ENCODE peak calls at places on chromosomes 16 and 17, in four cellular contexts. C is upper lobe of right lung, Y is heart left ventricle, O is left ventricle myocardium inferior. A is an unnamed sample. For H3K9me3, the result is how much of the 10 kb centered on the place peaks cover.

GRCh38 chr16:76309639-76310335 is 32.6 kb downstream of the CNTNAP4 start:
- DNase-seq in O (no peak), Y (no peak), C (no peak), A (no peak)

GRCh38 chr17:75241502-75241901 is 19.9 kb downstream of the GGA3 start:
- DNase-seq in C (no peak), O (no peak), Y (no peak), A (no peak)

GRCh38 chr17:82380860-82381702 is 9.5 kb downstream of the UTS2R start:
- DNase-seq in O (no peak), C (no peak), Y (no peak), A (no peak)

GRCh38 chr17:16888413-16889087 is 83.4 kb downstream of the TNFRSF13B start:
- DNase-seq in O (no peak), Y (no peak), C (no peak), A (no peak)

GRCh38 chr17:66625321-66625767 is 209.6 kb upstream of the CACNG5 start:
- DNase-seq in O (no peak), C (no peak), Y (no peak), A (no peak)

GRCh38 chr17:74862919-74863318 is 3.2 kb upstream of the GRIN2C start:
- DNase-seq in C (no peak), Y (no peak), O (no peak), A (no peak)

GRCh38 chr16:12113581-12114375 is 137.2 kb downstream of the SNX29 start:
- DNase-seq in Y (no peak), O (no peak), C (peak), A (no peak)

GRCh38 chr17:45248132-45248936 is 13.6 kb downstream of the SPATA32 start:
- DNase-seq in C (peak), Y (no peak), O (no peak), A (no peak)

GRCh38 chr17:73427198-73427597 is 115.4 kb upstream of the CDC42EP4 start:
- DNase-seq in C (no peak), Y (no peak), O (no peak), A (no peak)

GRCh38 chr16:85150331-85150940 is 38.2 kb upstream of the CIBAR2 start:
- DNase-seq in C (no peak), O (no peak), Y (no peak), A (no peak)

GRCh38 chr17:57401556-57402488 is 145.5 kb downstream of the MSI2 start:
- DNase-seq in Y (no peak), O (no peak), C (no peak), A (no peak)

GRCh38 chr17:67244621-67245072 is 349 bp downstream of the HELZ start:
- DNase-seq in O (peak), Y (peak), C (peak), A (no peak)

GRCh38 chr17:45410144-45411091 is 22.3 kb downstream of the ARHGAP27 start:
- DNase-seq in Y (peak), C (no peak), O (no peak), A (peak)

GRCh38 chr16:19926449-19927390 is 42.1 kb upstream of the GPRC5B start:
- DNase-seq in C (no peak), O (no peak), Y (no peak), A (no peak)

GRCh38 chr17:32341141-32341856 is 674 bp downstream of the C17orf75 start:
- DNase-seq in Y (no peak), O (no peak), C (no peak), A (no peak)

GRCh38 chr16:12574721-12575120 is 229.0 kb downstream of the CPPED1 start:
- DNase-seq in C (no peak), Y (no peak), O (no peak), A (no peak)

GRCh38 chr16:48235058-48235555 is 9.0 kb upstream of the LONP2 start:
- DNase-seq in Y (no peak), O (no peak), C (no peak), A (no peak)

GRCh38 chr17:63831505-63831904 is 4.0 kb upstream of the FTSJ3 start:
- DNase-seq in O (no peak), Y (no peak), C (no peak), A (no peak)

GRCh38 chr16:66406534-66407368 is 20.3 kb upstream of the BEAN1 start:
- DNase-seq in O (peak), Y (peak), C (peak), A (no peak)

GRCh38 chr17:29665480-29665807 is 42.7 kb upstream of the CORO6 start:
- DNase-seq in C (no peak), Y (no peak), O (no peak), A (no peak)

GRCh38 chr17:64736804-64737492 is 74.8 kb upstream of the SMURF2 start:
- DNase-seq in Y (no peak), O (no peak), C (no peak), A (no peak)

GRCh38 chr16:73949574-73950348 is 346.9 kb upstream of the PSMD7 start:
- DNase-seq in O (no peak), Y (no peak), C (no peak), A (no peak)

DNA sequence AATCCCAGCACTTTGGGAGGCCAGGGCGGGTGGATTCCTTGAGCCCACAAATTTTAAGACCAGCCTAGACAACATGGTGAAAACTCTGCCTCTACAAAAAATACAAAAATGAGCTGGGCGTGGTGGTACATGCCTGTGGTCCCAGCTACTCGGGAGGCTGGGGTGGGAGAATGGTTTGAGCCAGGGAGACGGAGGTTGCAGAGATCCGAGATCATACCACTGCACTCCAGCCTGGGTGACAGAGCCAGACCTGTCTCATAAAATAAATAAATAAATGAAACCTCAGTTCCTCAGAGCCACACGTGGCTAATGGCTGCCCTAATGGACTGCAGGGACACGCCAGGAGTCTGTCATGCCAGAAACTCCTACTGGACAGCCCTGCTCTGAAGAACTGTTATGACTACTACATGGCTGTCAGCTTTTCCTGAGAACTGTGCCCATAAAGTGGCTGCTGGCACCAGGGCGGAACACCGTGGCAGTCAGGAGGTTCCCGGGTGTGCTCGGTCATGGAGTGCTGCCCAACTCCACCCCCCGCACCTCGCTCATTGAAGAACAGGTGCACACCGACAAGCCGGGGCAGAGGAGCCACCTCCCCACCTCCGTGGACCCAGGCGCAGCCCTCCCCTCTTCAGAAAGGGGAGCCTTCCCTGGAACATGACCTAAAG is 4.3 kb downstream of the TMEM11 start:
- DNase-seq in C (peak), O (peak), Y (no peak), A (no peak)
- H3K27ac ChIP-seq in C (no peak), O (peak), Y (peak), A (no peak)

GRCh38 chr16:912684-913613 is 57.8 kb downstream of the LMF1 start:
- DNase-seq in C (no peak), O (no peak), Y (no peak), A (peak)

GRCh38 chr16:915546-915945 is 55.2 kb downstream of the LMF1 start:
- DNase-seq in O (no peak), C (no peak), Y (no peak), A (peak)

GRCh38 chr16:916400-916799 is 54.4 kb downstream of the LMF1 start:
- DNase-seq in O (no peak), Y (no peak), C (no peak), A (no peak)

GRCh38 chr16:913817-914440 is 56.9 kb downstream of the LMF1 start:
- DNase-seq in Y (no peak), C (no peak), O (no peak), A (peak)

DNA sequence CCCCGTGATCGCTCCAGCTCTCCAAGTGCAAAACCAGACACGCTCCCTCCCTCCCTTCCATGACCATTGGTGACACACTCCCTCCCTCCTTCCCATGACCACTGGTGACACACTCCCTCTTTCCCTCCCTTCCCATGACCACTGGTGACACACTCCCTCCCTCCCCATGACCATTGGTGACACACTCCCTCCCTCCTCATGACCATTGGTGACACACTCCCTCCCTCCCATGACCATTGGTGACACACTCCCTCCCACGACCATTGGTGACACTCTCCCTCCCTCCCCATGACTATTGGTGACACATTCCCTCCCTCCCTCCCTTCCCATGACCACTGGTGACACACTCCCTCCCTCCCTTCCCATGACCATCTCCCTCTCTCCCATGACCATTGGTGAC is 56.3 kb downstream of the LMF1 start:
- DNase-seq in O (no peak), C (no peak), Y (no peak), A (no peak)
- H3K9me3 ChIP-seq in O (under half), C (under half), Y (under half), A (under half)

DNA sequence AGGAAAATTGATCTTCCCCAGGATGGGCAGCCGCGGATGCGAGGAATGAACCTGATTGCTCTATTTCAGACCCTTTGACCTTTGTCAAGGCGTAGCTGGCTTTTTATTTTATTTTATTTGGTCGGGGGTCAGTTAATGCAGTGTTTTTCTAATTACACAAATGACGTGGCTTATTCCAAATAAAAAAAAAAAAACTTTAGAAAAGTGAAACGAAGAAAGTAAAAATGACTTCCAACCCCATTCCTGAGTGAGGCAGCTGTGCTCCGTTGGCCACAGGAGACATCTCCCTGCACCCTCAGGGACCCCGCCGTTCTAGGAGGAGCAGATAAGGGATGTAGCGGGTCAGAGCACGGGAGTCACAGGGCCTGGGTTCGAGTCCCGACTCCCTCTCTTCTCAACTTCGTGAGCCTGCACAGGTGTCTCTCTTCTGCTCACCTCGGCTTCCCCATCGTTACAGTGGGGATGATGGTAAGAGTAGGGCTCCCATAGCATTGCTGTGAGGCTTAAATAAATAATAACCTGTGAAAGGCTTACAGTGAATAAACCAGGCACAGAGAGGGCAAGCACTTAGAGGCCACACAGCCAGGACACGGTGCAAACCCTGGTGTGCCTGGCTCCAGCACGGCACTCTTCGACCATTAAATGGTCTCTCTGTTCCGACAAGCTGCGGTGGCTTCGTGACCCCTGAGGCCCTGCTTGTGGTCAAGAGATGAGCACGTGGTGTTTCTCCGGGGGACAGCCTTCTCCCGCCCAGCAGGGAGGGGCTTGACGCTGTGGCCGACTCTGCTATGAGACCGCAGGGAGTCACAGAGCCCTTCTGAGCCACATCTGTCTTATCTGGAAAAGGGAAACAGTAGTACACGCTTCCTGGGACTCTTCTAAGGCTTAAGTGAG is 10.2 kb downstream of the FOXF1 start:
- DNase-seq in O (peak), C (no peak), Y (no peak), A (no peak)
- H3K4me3 ChIP-seq in O (no peak), C (no peak), Y (peak), A (no peak)

GRCh38 chr17:50056217-50056960 is 479 bp downstream of the ITGA3 start:
- DNase-seq in Y (peak), O (peak), C (peak), A (no peak)
- H3K27ac ChIP-seq in Y (peak), O (peak), C (peak), A (peak)

DNA sequence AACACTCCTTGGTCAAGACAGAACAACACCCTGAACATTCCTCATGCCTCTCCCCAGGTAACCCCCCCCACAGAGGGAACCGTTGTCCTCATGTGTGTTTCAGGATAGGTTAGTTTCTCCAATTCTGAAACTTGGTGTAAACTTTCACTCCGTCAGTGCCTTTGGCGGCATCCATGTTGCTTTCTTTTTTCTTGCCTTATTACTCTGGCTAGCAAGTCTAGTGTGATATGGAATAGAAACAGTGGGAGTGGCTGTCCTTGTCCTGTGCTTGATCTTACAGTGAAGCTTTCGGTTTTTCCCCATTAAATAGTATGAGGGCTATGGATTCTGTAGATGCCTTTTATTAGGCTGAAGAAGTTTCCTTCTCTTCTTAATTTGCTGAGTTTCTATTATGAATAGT is 35.7 kb upstream of the GNG13 start:
- DNase-seq in C (no peak), Y (no peak), O (no peak), A (no peak)
- H3K9me3 ChIP-seq in C (under half), Y (under half), O (half or more), A (under half)

GRCh38 chr17:27846042-27846655 is 45.8 kb upstream of the NOS2 start:
- DNase-seq in C (no peak), Y (no peak), O (no peak), A (no peak)
- H3K4me3 ChIP-seq in C (no peak), Y (no peak), O (no peak), A (no peak)

GRCh38 chr17:10127819-10128375 is 70.5 kb downstream of the GAS7 start:
- DNase-seq in C (peak), Y (peak), O (peak), A (no peak)

GRCh38 chr17:10123093-10123492 is 75.3 kb downstream of the GAS7 start:
- DNase-seq in C (no peak), Y (no peak), O (no peak), A (no peak)

GRCh38 chr17:10130263-10130662 is 68.1 kb downstream of the GAS7 start:
- DNase-seq in Y (no peak), O (no peak), C (no peak), A (no peak)

GRCh38 chr17:10121971-10122707 is 76.3 kb downstream of the GAS7 start:
- DNase-seq in C (peak), Y (no peak), O (peak), A (no peak)

GRCh38 chr17:10125761-10126553 is 72.4 kb downstream of the GAS7 start:
- DNase-seq in Y (no peak), C (peak), O (no peak), A (no peak)
- H3K27ac ChIP-seq in Y (peak), C (no peak), O (peak), A (no peak)

DNA sequence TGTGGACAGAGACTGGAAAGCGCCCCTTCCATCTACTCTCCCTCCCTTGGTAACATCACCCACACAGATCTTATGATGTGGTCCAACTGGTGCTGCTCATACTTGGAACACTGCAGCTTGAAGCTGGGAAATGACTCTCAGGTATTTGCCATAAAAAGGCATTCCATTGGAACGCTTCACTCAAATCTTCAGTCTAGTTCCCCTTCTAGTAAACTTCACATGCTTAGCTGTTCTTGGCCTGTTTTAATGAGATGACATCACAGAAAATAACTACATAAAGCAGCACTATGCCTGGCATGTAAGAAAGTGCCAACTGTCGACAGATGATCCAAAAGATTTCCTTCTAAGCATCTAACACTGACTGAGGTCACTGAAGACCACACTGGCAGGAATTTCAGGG is 9.3 kb downstream of the ZNF263 start:
- DNase-seq in O (no peak), C (no peak), Y (no peak), A (no peak)
- H3K9me3 ChIP-seq in O (half or more), C (half or more), Y (half or more), A (under half)

GRCh38 chr17:76354317-76354729 is 607 bp upstream of the PRPSAP1 start:
- DNase-seq in O (no peak), Y (no peak), C (no peak), A (peak)

GRCh38 chr17:76356803-76357456 is 3.2 kb upstream of the PRPSAP1 start:
- DNase-seq in C (no peak), O (no peak), Y (no peak), A (peak)

GRCh38 chr17:76353004-76353598 is 615 bp downstream of the PRPSAP1 start:
- DNase-seq in O (peak), Y (peak), C (peak), A (peak)

GRCh38 chr17:76353599-76354316 is at the start of gene PRPSAP1:
- DNase-seq in Y (peak), O (peak), C (peak), A (peak)

GRCh38 chr17:76354747-76355310 is 1.1 kb upstream of the PRPSAP1 start:
- DNase-seq in Y (no peak), O (no peak), C (no peak), A (peak)
- H3K4me3 ChIP-seq in Y (peak), O (peak), C (peak), A (no peak)

GRCh38 chr17:10130733-10131132 is 67.7 kb downstream of the GAS7 start:
- DNase-seq in Y (no peak), C (no peak), O (no peak), A (no peak)

GRCh38 chr17:10126554-10127493 is 71.6 kb downstream of the GAS7 start:
- DNase-seq in O (no peak), Y (no peak), C (no peak), A (no peak)
- H3K27ac ChIP-seq in O (peak), Y (peak), C (peak), A (no peak)